ENCODE peak calls at places on chromosomes 4 and X, in ten cellular contexts. N is AG20443; B is T follicular helper cell; Q is hepatocyte; C is mammary epithelial cell; U is HTR-8/SVneo; Z is activated B cell treated with CpG ODN at 0.5 μM for 24 hours; G is cardiac fibroblast; J is fibroblast of mammary gland; P is naive thymus-derived CD4-positive, alpha-beta T cell. E is an unnamed sample.

GRCh38 chr4:129335263-129335662 is 239.3 kb downstream of the C4orf33 start:
- DNase-seq in Q (no peak), B (no peak), C (no peak), U (no peak), G (no peak), J (no peak), Z (no peak), P (no peak), N (no peak), E (no peak)

GRCh38 chr4:139857021-139857420 is 191.4 kb downstream of the MGST2 start:
- DNase-seq in P (no peak), Z (no peak), Q (peak), N (no peak), G (no peak), J (no peak), B (no peak), U (no peak), C (no peak), E (no peak)

GRCh38 chrX:54920610-54921426 is at the start of gene TRO:
- DNase-seq in Q (peak), G (peak), Z (no peak), C (no peak), N (no peak), J (no peak), P (no peak), B (no peak), U (no peak), E (no peak)

GRCh38 chr4:119286377-119287002 is 35.4 kb downstream of the FABP2 start:
- DNase-seq in G (peak), B (peak), Z (no peak), U (peak), N (peak), C (peak), P (peak), Q (peak), J (peak), E (no peak)

GRCh38 chr4:88188738-88189417 is 30.4 kb upstream of the ABCG2 start:
- DNase-seq in C (peak), U (no peak), G (no peak), B (no peak), J (no peak), N (no peak), Z (no peak), P (no peak), Q (no peak), E (no peak)

GRCh38 chr4:15665738-15666365 is 10.7 kb upstream of the FBXL5 start:
- DNase-seq in B (no peak), Z (no peak), N (peak), G (peak), J (no peak), P (no peak), U (no peak), Q (peak), C (peak), E (no peak)

GRCh38 chr4:37475776-37476175 is 210.4 kb downstream of the RELL1 start:
- DNase-seq in Z (no peak), G (no peak), N (no peak), Q (no peak), P (no peak), B (no peak), C (no peak), J (no peak), U (no peak), E (no peak)

GRCh38 chr4:73869130-73870055 is at the start of gene CXCL1:
- DNase-seq in P (no peak), C (peak), Z (no peak), G (peak), U (peak), Q (peak), J (no peak), B (no peak), N (peak), E (peak)

GRCh38 chr4:147830987-147831386 is 99.1 kb downstream of the ARHGAP10 start:
- DNase-seq in J (peak), Q (peak), P (no peak), U (peak), Z (no peak), C (peak), G (peak), B (no peak), N (peak), E (no peak)

GRCh38 chrX:135893294-135893817 is at the start of the genes CT45A10 and SAGE1:
- DNase-seq in G (no peak), U (no peak), C (no peak), Z (no peak), B (no peak), P (no peak), J (no peak), N (no peak), Q (no peak), E (peak)

GRCh38 chr4:8922481-8922880 is 50.8 kb upstream of the HMX1 start:
- DNase-seq in Z (no peak), Q (no peak), B (no peak), J (no peak), G (no peak), C (no peak), U (no peak), N (no peak), P (no peak), E (peak)

GRCh38 chrX:150032742-150033141 is 94.5 kb upstream of the EOLA2 start:
- DNase-seq in G (peak), Z (no peak), N (peak), U (peak), J (peak), Q (peak), P (no peak), B (no peak), C (peak), E (no peak)

GRCh38 chrX:46831620-46832327 is 5.1 kb upstream of the RP2 start:
- DNase-seq in C (peak), Z (no peak), B (no peak), U (no peak), J (peak), N (peak), Q (no peak), G (peak), P (no peak), E (no peak)

GRCh38 chr4:26432419-26432818 is 57.9 kb downstream of the CCKAR start:
- DNase-seq in Q (no peak), Z (no peak), B (no peak), U (no peak), G (no peak), C (no peak), N (no peak), P (no peak), J (no peak), E (no peak)

GRCh38 chr4:15963001-15963451 is at the start of gene FGFBP2:
- DNase-seq in J (peak), U (peak), P (peak), Z (no peak), Q (peak), G (peak), C (peak), N (peak), B (no peak), E (no peak)